ENCODE peak calls at places on chromosome 6, in nine cellular contexts. R, Q, O, K, B, P, A, J and L are unnamed samples.

GRCh38 chr6:11538799-11539468 is 1.4 kb downstream of the TMEM170B start:
- DNase-seq in R (no peak), Q (no peak), O (no peak), K (no peak), B (no peak), P (no peak), A (no peak), J (no peak), L (no peak)

GRCh38 chr6:111030008-111031006 is 48.5 kb downstream of the RPF2 start:
- DNase-seq in R (no peak), Q (peak; percentile 40), O (no peak), K (no peak), B (no peak), P (peak; percentile 45), A (peak; percentile 16), J (peak; percentile 36), L (no peak)

GRCh38 chr6:152399409-152399808 is 237.8 kb downstream of the SYNE1 start:
- DNase-seq in R (peak; percentile 91), Q (peak; percentile 80), O (no peak), K (no peak), B (no peak), P (no peak), A (no peak), J (no peak), L (no peak)

GRCh38 chr6:99393698-99394531 is at the start of gene COQ3:
- DNase-seq in R (peak; percentile 79), Q (peak; percentile 81), O (peak; percentile 65), K (peak; percentile 68), B (peak; percentile 96), P (peak; percentile 75), A (peak; percentile 62), J (peak; percentile 63), L (peak; percentile 60)

GRCh38 chr6:46203388-46203787 is 32.6 kb upstream of the ENPP5 start:
- DNase-seq in R (no peak), Q (peak; percentile 28), O (no peak), K (no peak), B (no peak), P (no peak), A (no peak), J (no peak), L (no peak)

GRCh38 chr6:46549155-46549554 is 57.9 kb upstream of the RCAN2 start:
- DNase-seq in R (no peak), Q (no peak), O (no peak), K (no peak), B (no peak), P (peak; percentile 29), A (peak; percentile 7), J (no peak), L (no peak)

GRCh38 chr6:108669673-108670072 is 109.0 kb downstream of the FOXO3 start:
- DNase-seq in R (no peak), Q (no peak), O (no peak), K (no peak), B (no peak), P (no peak), A (no peak), J (no peak), L (no peak)

GRCh38 chr6:144330017-144330416 is 44.9 kb downstream of the UTRN start:
- DNase-seq in R (no peak), Q (no peak), O (no peak), K (no peak), B (peak; percentile 53), P (no peak), A (no peak), J (no peak), L (no peak)

GRCh38 chr6:90401933-90402830 is 105.5 kb upstream of the BACH2 start:
- DNase-seq in R (no peak), Q (no peak), O (no peak), K (no peak), B (no peak), P (no peak), A (no peak), J (no peak), L (no peak)

GRCh38 chr6:123587838-123588545 is 48.8 kb downstream of the TRDN start:
- DNase-seq in R (no peak), Q (no peak), O (peak; percentile 34), K (no peak), B (peak; percentile 73), P (no peak), A (no peak), J (no peak), L (no peak)

GRCh38 chr6:40794581-40794980 is 207.4 kb upstream of the LRFN2 start:
- DNase-seq in R (no peak), Q (no peak), O (no peak), K (no peak), B (no peak), P (no peak), A (no peak), J (no peak), L (no peak)

GRCh38 chr6:156685823-156686428 is 91.3 kb upstream of the ARID1B start:
- DNase-seq in R (no peak), Q (no peak), O (no peak), K (no peak), B (no peak), P (no peak), A (peak; percentile 5), J (no peak), L (no peak)

GRCh38 chr6:116036885-116037284 is 23.8 kb downstream of the FRK start:
- DNase-seq in R (no peak), Q (no peak), O (peak; percentile 65), K (no peak), B (no peak), P (no peak), A (no peak), J (no peak), L (no peak)

GRCh38 chr6:31179042-31179386 is 8.5 kb upstream of the POU5F1 start:
- DNase-seq in R (no peak), Q (no peak), O (no peak), K (no peak), B (no peak), P (no peak), A (no peak), J (no peak), L (no peak)

GRCh38 chr6:31178143-31179041 is 7.9 kb upstream of the POU5F1 start:
- DNase-seq in R (no peak), Q (peak; percentile 25), O (no peak), K (no peak), B (peak; percentile 34), P (peak; percentile 39), A (no peak), J (no peak), L (no peak)

GRCh38 chr6:31179896-31180295 is 9.4 kb upstream of the POU5F1 start:
- DNase-seq in R (no peak), Q (no peak), O (no peak), K (no peak), B (no peak), P (no peak), A (no peak), J (no peak), L (no peak)

GRCh38 chr6:31175961-31176360 is 5.5 kb upstream of the POU5F1 start:
- DNase-seq in R (no peak), Q (peak; percentile 63), O (no peak), K (no peak), B (peak; percentile 42), P (no peak), A (no peak), J (no peak), L (no peak)

GRCh38 chr6:31180500-31180899 is 10.0 kb upstream of the POU5F1 start:
- DNase-seq in R (peak; percentile 71), Q (peak; percentile 81), O (peak; percentile 60), K (peak; percentile 66), B (peak; percentile 75), P (peak; percentile 51), A (no peak), J (peak; percentile 74), L (no peak)
- H3K4me3 ChIP-seq in R (peak overlapping the region; percentile 50), Q (peak overlapping the region; percentile 60), O (peak overlapping the region; percentile 40), K (peak overlapping the region; percentile 6), B (no peak overlapping the region), P (peak overlapping the region; percentile 41), A (no peak overlapping the region), J (peak overlapping the region; percentile 20), L (peak overlapping the region; percentile 20)

DNA sequence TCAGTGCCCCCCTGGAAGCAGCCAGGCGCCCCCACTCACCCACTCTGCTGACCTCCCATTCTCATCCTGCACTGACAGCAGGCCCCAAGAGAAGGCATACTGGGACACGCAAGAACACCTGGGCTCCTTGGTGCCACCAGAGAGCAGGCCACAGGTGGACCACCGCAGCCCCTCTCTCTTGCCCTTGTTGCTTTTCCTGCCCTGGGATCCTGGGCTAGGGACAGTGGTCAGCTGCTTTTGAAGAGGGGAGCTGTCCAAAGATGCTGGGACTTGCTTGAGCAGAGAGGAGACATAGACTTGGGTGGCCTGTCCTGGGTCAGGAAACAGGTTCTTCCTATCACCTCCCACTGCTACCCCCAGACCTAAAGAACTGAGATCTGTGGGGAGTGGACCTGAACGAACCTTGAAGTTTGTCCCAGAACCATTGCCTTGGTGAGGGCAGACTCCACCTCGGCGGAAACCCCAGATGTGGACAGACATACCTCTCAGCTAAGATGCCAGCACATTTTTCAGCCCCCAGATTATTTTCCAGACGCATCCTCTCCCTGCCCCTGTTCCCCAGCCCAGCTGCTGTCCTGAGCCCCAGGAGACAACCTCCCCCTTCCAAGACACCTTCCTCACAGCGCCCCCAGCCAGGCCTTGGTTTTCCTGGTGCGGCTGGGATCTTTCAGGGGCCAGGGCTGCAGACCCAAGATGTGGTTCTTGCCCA is 1.1 kb downstream of the GLP1R start:
- DNase-seq in R (no peak), Q (no peak), O (no peak), K (no peak), B (peak; percentile 70), P (no peak), A (no peak), J (no peak), L (no peak)
- H3K4me3 ChIP-seq in R (no peak overlapping the region), Q (no peak overlapping the region), O (no peak overlapping the region), K (no peak overlapping the region), B (no peak overlapping the region), P (no peak overlapping the region), A (no peak overlapping the region), J (no peak overlapping the region), L (no peak overlapping the region)

DNA sequence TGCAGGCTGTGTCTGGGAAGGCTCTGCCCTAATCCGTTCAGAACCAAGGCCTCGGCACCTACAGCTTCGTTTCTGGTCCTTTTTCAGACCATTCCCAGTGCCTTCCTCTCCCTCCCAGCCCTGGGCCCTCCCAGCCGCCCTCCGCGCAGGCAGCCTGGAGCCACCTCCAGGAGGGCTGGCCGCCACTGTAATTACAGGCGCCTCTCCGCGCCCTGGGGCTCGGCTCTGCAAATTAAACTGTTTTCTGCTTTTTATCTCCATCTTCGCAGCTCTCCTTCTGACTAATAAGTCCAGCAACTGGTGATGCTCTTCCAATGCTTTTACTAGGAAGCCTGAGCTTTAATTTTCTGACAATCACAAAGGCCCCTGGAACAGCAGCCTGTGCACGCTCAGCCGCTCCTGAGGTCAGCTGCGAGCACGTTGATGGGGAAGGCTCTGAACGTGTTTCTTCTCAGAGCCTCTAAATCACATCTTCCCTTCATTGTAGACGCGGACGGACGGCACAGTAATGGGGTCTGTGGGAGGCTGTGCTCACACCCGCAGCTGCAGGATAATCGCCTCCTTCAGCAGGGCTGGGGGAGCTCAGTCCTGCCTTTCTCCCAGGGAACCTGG is 194.6 kb downstream of the DLL1 start:
- DNase-seq in R (peak; percentile 58), Q (no peak), O (no peak), K (peak; percentile 20), B (peak; percentile 51), P (no peak), A (no peak), J (peak; percentile 3), L (no peak)
- H3K4me3 ChIP-seq in R (no peak overlapping the region), Q (no peak overlapping the region), O (no peak overlapping the region), K (no peak overlapping the region), B (no peak overlapping the region), P (no peak overlapping the region), A (no peak overlapping the region), J (no peak overlapping the region), L (no peak overlapping the region)

DNA sequence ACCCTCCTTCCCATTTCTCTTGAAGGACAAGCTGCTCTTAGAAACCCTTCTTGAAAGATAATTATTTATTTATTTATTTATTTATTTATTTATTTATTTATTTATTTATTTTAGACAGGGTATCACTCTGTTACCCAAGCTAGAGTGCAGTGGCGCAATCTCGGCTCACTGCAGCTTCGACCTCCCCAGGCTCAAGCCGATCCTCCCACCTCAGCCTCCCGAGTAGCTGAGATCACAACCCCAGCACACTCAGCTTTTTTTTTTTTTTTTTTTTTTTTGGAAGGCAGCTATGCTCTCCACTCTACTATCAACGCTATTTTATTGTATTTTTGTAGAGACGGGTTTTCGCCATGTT is 1.2 kb upstream of the HEBP2 start:
- DNase-seq in R (no peak), Q (no peak), O (no peak), K (no peak), B (no peak), P (no peak), A (no peak), J (no peak), L (no peak)
- H3K4me3 ChIP-seq in R (peak overlapping the region; percentile 68), Q (no peak overlapping the region), O (no peak overlapping the region), K (no peak overlapping the region), B (no peak overlapping the region), P (no peak overlapping the region), A (no peak overlapping the region), J (peak overlapping the region; percentile 95), L (no peak overlapping the region)